ENCODE peak calls at places on chromosome 6, in five cellular contexts. U is adrenal gland, D is left lung, V is endodermal cell, M is lung. R is an unnamed sample.

GRCh38 chr6:155188707-155189496 is 74.9 kb upstream of the CLDN20 start:
- DNase-seq in U (no peak), D (no peak), V (no peak), M (no peak), R (no peak)

GRCh38 chr6:144314003-144314485 is 28.9 kb downstream of the UTRN start:
- DNase-seq in U (peak; percentile 86), D (peak; percentile 85), V (no peak), M (peak; percentile 87), R (no peak)

GRCh38 chr6:9583946-9584345 is 830.9 kb downstream of the TFAP2A start:
- DNase-seq in U (no peak), D (no peak), V (no peak), M (no peak), R (no peak)

GRCh38 chr6:15431762-15432495 is 186.1 kb downstream of the JARID2 start:
- DNase-seq in U (no peak), D (no peak), V (peak; percentile 57), M (peak; percentile 34), R (no peak)

GRCh38 chr6:43733471-43734293 is 36.3 kb upstream of the VEGFA start:
- DNase-seq in U (no peak), D (no peak), V (peak; percentile 40), M (no peak), R (no peak)

GRCh38 chr6:100892693-100893092 is 11.6 kb upstream of the ASCC3 start:
- DNase-seq in U (no peak), D (peak; percentile 59), V (peak; percentile 65), M (no peak), R (no peak)

GRCh38 chr6:818191-818590 is 125.3 kb upstream of the EXOC2 start:
- DNase-seq in U (no peak), D (no peak), V (no peak), M (no peak), R (no peak)

GRCh38 chr6:99514089-99514488 is 1.1 kb downstream of the USP45 start:
- DNase-seq in U (no peak), D (no peak), V (no peak), M (no peak), R (no peak)

GRCh38 chr6:34490390-34491090 is 24.7 kb downstream of the PACSIN1 start:
- DNase-seq in U (no peak), D (no peak), V (peak; percentile 76), M (no peak), R (no peak)

GRCh38 chr6:23526519-23526918 is 599.5 kb upstream of the NRSN1 start:
- DNase-seq in U (no peak), D (no peak), V (no peak), M (no peak), R (no peak)

GRCh38 chr6:27492776-27493175 is 19.9 kb upstream of the ZNF184 start:
- DNase-seq in U (no peak), D (no peak), V (no peak), M (no peak), R (no peak)

GRCh38 chr6:27495386-27496135 is 22.7 kb upstream of the ZNF184 start:
- DNase-seq in U (peak; percentile 71), D (no peak), V (peak; percentile 97), M (no peak), R (no peak)

GRCh38 chr6:27494103-27494502 is 21.2 kb upstream of the ZNF184 start:
- DNase-seq in U (no peak), D (no peak), V (no peak), M (no peak), R (no peak)

GRCh38 chr6:27500177-27500576 is 27.3 kb upstream of the ZNF184 start:
- DNase-seq in U (no peak), D (no peak), V (peak; percentile 52), M (no peak), R (no peak)

GRCh38 chr6:27494987-27495385 is 22.1 kb upstream of the ZNF184 start:
- DNase-seq in U (no peak), D (no peak), V (no peak), M (no peak), R (no peak)
- H3K4me3 ChIP-seq in U (no peak overlapping the region), D (peak overlapping the region; percentile 28), V (peak overlapping the region; percentile 95), M (peak overlapping the region; percentile 21), R (peak overlapping the region; percentile 48)

DNA sequence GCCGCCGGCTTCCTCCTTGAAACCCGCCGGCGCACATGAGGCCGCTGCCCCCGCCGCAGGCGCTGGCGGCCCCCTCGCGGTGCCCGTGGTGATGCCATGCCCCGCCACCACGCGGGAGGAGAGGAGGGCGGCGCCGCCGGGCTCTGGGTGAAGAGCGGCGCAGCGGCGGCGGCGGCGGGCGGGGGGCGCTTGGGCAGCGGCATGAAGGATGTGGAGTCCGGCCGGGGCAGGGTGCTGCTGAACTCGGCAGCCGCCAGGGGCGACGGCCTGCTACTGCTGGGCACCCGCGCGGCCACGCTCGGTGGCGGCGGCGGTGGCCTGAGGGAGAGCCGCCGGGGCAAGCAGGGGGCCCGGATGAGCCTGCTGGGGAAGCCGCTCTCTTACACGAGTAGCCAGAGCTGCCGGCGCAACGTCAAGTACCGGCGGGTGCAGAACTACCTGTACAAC is 253 bp downstream of the KCNQ5 start:
- DNase-seq in U (peak; percentile 57), D (peak; percentile 86), V (peak; percentile 87), M (no peak), R (peak; percentile 45)
- TF ChIP-seq CTCF in U (no peak), D (peak; percentile 28), V (peak; percentile 69), M (no peak), R (no peak)

DNA sequence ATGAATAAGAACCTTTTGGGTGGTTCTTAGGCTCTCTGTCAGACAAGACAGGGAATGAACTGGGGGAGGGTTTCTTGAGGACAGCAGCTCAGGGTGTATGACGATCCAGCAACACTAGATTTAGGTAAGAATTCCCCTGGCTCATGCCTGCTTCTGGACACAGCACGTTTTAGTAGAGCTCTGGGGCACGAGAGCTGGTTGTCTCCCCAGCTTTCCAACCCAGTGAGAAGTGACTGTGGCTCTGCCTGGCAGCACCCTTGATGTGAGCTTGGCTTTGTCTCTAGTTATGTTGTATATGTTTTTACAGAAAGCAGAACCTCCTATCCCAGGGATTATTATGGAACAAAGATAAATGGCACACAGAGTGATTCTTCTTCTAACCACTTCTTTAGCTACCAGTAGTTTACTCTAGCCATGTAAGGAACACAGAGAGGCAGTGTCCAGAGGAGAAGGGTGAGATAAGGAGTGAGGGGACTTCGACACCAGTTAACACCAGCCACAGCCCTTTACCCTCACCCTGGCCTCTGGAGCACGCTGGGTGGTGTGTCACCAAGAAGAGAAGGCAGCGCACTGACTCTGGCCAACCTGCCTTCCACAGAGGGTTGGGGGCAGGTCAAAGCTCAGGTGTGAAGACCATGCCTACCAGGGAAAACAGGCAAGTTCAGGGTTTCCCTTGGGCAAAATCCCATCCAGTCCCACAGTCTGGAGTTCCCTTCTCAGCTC is 3.9 kb downstream of the APOBEC2 start:
- DNase-seq in U (no peak), D (no peak), V (no peak), M (no peak), R (no peak)
- H3K27ac ChIP-seq in U (no peak overlapping the region), D (no peak overlapping the region), V (no peak overlapping the region), M (no peak overlapping the region), R (no peak overlapping the region)

DNA sequence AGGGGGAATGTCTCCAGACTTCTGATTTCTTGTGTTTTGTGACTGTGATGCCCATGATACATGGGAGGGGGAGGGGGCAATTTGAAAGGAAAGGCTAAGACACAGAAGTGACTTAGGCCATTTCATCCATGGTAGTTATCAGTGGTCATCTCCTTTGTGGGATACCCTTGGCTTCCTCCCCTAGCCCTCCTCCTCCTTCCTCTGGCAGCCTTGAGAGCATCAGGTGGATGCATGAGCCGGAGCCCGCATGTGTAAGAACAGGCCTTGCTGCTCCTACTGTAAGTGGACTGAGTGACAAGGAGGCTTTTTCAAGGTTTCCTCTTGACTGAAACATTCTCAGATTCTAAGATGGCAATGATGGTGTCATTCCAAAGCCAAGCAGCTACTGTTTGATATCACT is 872 bp downstream of the CD83 start:
- DNase-seq in U (no peak), D (no peak), V (no peak), M (no peak), R (no peak)
- H3K4me3 ChIP-seq in U (no peak overlapping the region), D (peak overlapping the region; percentile 60), V (peak overlapping the region; percentile 70), M (peak overlapping the region; percentile 67), R (peak overlapping the region; percentile 71)

DNA sequence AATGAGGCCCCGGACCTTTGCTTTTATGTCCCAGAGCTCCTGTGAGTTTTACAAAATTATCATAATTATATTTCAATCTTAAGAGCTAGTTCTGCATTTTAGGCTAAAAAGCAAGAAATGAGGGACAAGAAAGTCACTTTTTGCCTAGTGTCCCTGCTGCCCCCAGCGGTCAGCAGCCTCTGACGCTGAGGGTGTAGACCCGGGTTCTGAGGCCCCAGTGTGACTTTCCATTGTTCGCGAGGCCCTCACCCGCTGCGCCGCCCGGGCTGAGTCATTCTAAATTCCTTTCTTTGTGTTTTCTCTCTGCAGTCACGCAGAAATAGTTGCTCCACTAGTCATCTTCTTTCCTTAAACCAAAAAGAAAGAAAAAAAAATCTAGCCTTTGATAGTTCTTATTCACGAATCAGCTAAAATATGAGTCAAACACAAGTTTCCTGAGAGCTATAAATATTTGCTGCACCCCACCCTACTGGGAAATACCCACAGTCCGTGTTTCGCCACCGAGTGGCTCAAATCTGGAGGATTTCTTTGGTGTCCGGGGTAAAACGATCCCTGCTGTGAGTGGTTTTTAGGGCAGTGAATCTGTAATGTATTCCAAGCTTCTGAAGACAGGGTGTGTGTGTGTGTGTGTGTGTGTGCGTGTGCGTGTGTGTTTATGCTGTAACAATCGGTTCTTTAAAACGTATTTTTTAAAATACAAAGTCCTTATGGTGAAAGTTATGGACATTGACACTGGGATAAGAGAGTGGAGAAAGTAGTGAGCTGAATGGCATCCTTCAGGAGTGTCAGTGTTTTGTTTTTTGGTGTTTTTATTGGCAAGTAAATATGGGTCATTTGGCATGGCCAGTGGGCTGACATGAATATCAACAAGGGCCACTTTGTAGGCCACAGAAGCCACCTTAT is 59.7 kb upstream of the EEF1A1 start:
- DNase-seq in U (peak; percentile 95), D (peak; percentile 91), V (peak; percentile 99), M (peak; percentile 79), R (peak; percentile 81)
- TF ChIP-seq CTCF in U (peak; percentile 47), D (peak; percentile 49), V (peak; percentile 82), M (peak; percentile 11), R (peak; percentile 38)

GRCh38 chr6:106730264-106730663 is 100.9 kb downstream of the QRSL1 start:
- DNase-seq in U (no peak), D (no peak), V (no peak), M (no peak), R (no peak)
- H3K27ac ChIP-seq in U (no peak overlapping the region), D (no peak overlapping the region), V (no peak overlapping the region), M (no peak overlapping the region), R (no peak overlapping the region)

DNA sequence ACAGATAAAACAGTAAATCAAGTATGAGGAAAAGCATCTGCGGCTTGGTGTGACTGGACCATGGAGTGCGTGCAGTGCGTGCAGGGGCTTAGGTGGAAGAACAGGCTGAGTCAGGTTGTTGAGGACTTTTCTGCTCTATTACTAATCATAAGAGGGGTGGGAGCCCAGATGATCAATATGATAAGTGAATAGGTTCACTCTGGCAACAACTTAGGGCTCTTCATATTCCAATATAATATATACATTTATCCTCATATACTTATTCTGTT is 56.4 kb downstream of the PDE10A start:
- DNase-seq in U (no peak), D (no peak), V (no peak), M (no peak), R (no peak)
- H3K4me3 ChIP-seq in U (no peak overlapping the region), D (no peak overlapping the region), V (no peak overlapping the region), M (no peak overlapping the region), R (no peak overlapping the region)